ENCODE peak calls at places on chromosome 13, in eight cellular contexts. One of them, this sample, is unnamed.

GRCh38 chr13:25153736-25154135 is 18.4 kb downstream of the AMER2 start:
- DNase-seq in upper lobe of left lung: no peak
- DNase-seq in vagina: no peak
- DNase-seq in breast epithelium: no peak
- DNase-seq in HCT116: no peak
- DNase-seq in suprapubic skin: no peak
- DNase-seq in transverse colon: no peak
- DNase-seq in esophagus muscularis mucosa: no peak
- DNase-seq in this sample: no peak

GRCh38 chr13:43986395-43986794 is 106.7 kb downstream of the LACC1 start:
- DNase-seq in upper lobe of left lung: no peak
- DNase-seq in vagina: no peak
- DNase-seq in breast epithelium: no peak
- DNase-seq in HCT116: no peak
- DNase-seq in suprapubic skin: no peak
- DNase-seq in transverse colon: no peak
- DNase-seq in esophagus muscularis mucosa: peak
- DNase-seq in this sample: no peak

GRCh38 chr13:46526763-46527162 is 26.2 kb upstream of the LRCH1 start:
- DNase-seq in upper lobe of left lung: no peak
- DNase-seq in vagina: no peak
- DNase-seq in breast epithelium: no peak
- DNase-seq in HCT116: no peak
- DNase-seq in suprapubic skin: no peak
- DNase-seq in transverse colon: no peak
- DNase-seq in esophagus muscularis mucosa: no peak
- DNase-seq in this sample: no peak

GRCh38 chr13:45242524-45242923 is 41.7 kb upstream of the KCTD4 start:
- DNase-seq in upper lobe of left lung: no peak
- DNase-seq in vagina: no peak
- DNase-seq in breast epithelium: no peak
- DNase-seq in HCT116: no peak
- DNase-seq in suprapubic skin: no peak
- DNase-seq in transverse colon: no peak
- DNase-seq in esophagus muscularis mucosa: no peak
- DNase-seq in this sample: no peak

GRCh38 chr13:92572190-92572589 is 654.4 kb upstream of the GPC6 start:
- DNase-seq in upper lobe of left lung: no peak
- DNase-seq in vagina: no peak
- DNase-seq in breast epithelium: no peak
- DNase-seq in HCT116: no peak
- DNase-seq in suprapubic skin: no peak
- DNase-seq in transverse colon: no peak
- DNase-seq in esophagus muscularis mucosa: no peak
- DNase-seq in this sample: no peak

GRCh38 chr13:99467764-99468163 is 33.5 kb upstream of the TM9SF2 start:
- DNase-seq in upper lobe of left lung: no peak
- DNase-seq in vagina: no peak
- DNase-seq in breast epithelium: no peak
- DNase-seq in HCT116: no peak
- DNase-seq in suprapubic skin: no peak
- DNase-seq in transverse colon: no peak
- DNase-seq in esophagus muscularis mucosa: no peak
- DNase-seq in this sample: no peak

GRCh38 chr13:24032674-24033073 is 127.8 kb upstream of the SPATA13 start:
- DNase-seq in upper lobe of left lung: no peak
- DNase-seq in vagina: no peak
- DNase-seq in breast epithelium: no peak
- DNase-seq in HCT116: no peak
- DNase-seq in suprapubic skin: no peak
- DNase-seq in transverse colon: no peak
- DNase-seq in esophagus muscularis mucosa: no peak
- DNase-seq in this sample: no peak

GRCh38 chr13:48231948-48232347 is 1.1 kb upstream of the ITM2B start:
- DNase-seq in upper lobe of left lung: no peak
- DNase-seq in vagina: no peak
- DNase-seq in breast epithelium: no peak
- DNase-seq in HCT116: no peak
- DNase-seq in suprapubic skin: no peak
- DNase-seq in transverse colon: no peak
- DNase-seq in esophagus muscularis mucosa: no peak
- DNase-seq in this sample: no peak

GRCh38 chr13:30824651-30825050 is 81.4 kb upstream of the MEDAG start:
- DNase-seq in upper lobe of left lung: no peak
- DNase-seq in vagina: no peak
- DNase-seq in breast epithelium: no peak
- DNase-seq in HCT116: no peak
- DNase-seq in suprapubic skin: no peak
- DNase-seq in transverse colon: no peak
- DNase-seq in esophagus muscularis mucosa: no peak
- DNase-seq in this sample: no peak

GRCh38 chr13:58087566-58087965 is 456.0 kb downstream of the PCDH17 start:
- DNase-seq in upper lobe of left lung: no peak
- DNase-seq in vagina: no peak
- DNase-seq in breast epithelium: no peak
- DNase-seq in HCT116: no peak
- DNase-seq in suprapubic skin: no peak
- DNase-seq in transverse colon: no peak
- DNase-seq in esophagus muscularis mucosa: no peak
- DNase-seq in this sample: no peak

GRCh38 chr13:52158629-52159158 is 703 bp downstream of the NEK3 start:
- DNase-seq in upper lobe of left lung: peak
- DNase-seq in vagina: no peak
- DNase-seq in breast epithelium: no peak
- DNase-seq in HCT116: no peak
- DNase-seq in suprapubic skin: no peak
- DNase-seq in transverse colon: peak
- DNase-seq in esophagus muscularis mucosa: peak
- DNase-seq in this sample: no peak

GRCh38 chr13:67238277-67238859 is 8.2 kb upstream of the PCDH9 start:
- DNase-seq in upper lobe of left lung: no peak
- DNase-seq in vagina: no peak
- DNase-seq in breast epithelium: no peak
- DNase-seq in HCT116: peak
- DNase-seq in suprapubic skin: no peak
- DNase-seq in transverse colon: no peak
- DNase-seq in esophagus muscularis mucosa: no peak
- DNase-seq in this sample: no peak

GRCh38 chr13:114115191-114115671 is 17.2 kb downstream of the RASA3 start:
- DNase-seq in upper lobe of left lung: peak
- DNase-seq in vagina: no peak
- DNase-seq in breast epithelium: peak
- DNase-seq in HCT116: no peak
- DNase-seq in suprapubic skin: peak
- DNase-seq in transverse colon: peak
- DNase-seq in esophagus muscularis mucosa: no peak
- DNase-seq in this sample: no peak

GRCh38 chr13:47845981-47846380 is 155.1 kb downstream of the SUCLA2 start:
- DNase-seq in upper lobe of left lung: no peak
- DNase-seq in vagina: no peak
- DNase-seq in breast epithelium: no peak
- DNase-seq in HCT116: no peak
- DNase-seq in suprapubic skin: no peak
- DNase-seq in transverse colon: no peak
- DNase-seq in esophagus muscularis mucosa: no peak
- DNase-seq in this sample: no peak

GRCh38 chr13:45231722-45232121 is 30.9 kb upstream of the KCTD4 start:
- DNase-seq in upper lobe of left lung: no peak
- DNase-seq in vagina: no peak
- DNase-seq in breast epithelium: no peak
- DNase-seq in HCT116: no peak
- DNase-seq in suprapubic skin: no peak
- DNase-seq in transverse colon: no peak
- DNase-seq in esophagus muscularis mucosa: no peak
- DNase-seq in this sample: peak

GRCh38 chr13:99442273-99442895 is 58.9 kb upstream of the TM9SF2 start:
- DNase-seq in upper lobe of left lung: no peak
- DNase-seq in vagina: no peak
- DNase-seq in breast epithelium: no peak
- DNase-seq in HCT116: peak
- DNase-seq in suprapubic skin: no peak
- DNase-seq in transverse colon: peak
- DNase-seq in esophagus muscularis mucosa: no peak
- DNase-seq in this sample: no peak

GRCh38 chr13:44417446-44417845 is 43.8 kb downstream of the SERP2 start:
- DNase-seq in upper lobe of left lung: no peak
- DNase-seq in vagina: no peak
- DNase-seq in breast epithelium: no peak
- DNase-seq in HCT116: no peak
- DNase-seq in suprapubic skin: no peak
- DNase-seq in transverse colon: no peak
- DNase-seq in esophagus muscularis mucosa: no peak
- DNase-seq in this sample: no peak

GRCh38 chr13:41611385-41611784 is 154.0 kb downstream of the RGCC start:
- DNase-seq in upper lobe of left lung: no peak
- DNase-seq in vagina: no peak
- DNase-seq in breast epithelium: no peak
- DNase-seq in HCT116: no peak
- DNase-seq in suprapubic skin: no peak
- DNase-seq in transverse colon: no peak
- DNase-seq in esophagus muscularis mucosa: no peak
- DNase-seq in this sample: no peak

GRCh38 chr13:79642596-79642995 is 161.6 kb downstream of the NDFIP2 start:
- DNase-seq in upper lobe of left lung: no peak
- DNase-seq in vagina: no peak
- DNase-seq in breast epithelium: no peak
- DNase-seq in HCT116: no peak
- DNase-seq in suprapubic skin: no peak
- DNase-seq in transverse colon: no peak
- DNase-seq in esophagus muscularis mucosa: no peak
- DNase-seq in this sample: no peak

GRCh38 chr13:100381595-100382224 is 206.9 kb downstream of the GGACT start:
- DNase-seq in upper lobe of left lung: no peak
- DNase-seq in vagina: no peak
- DNase-seq in breast epithelium: no peak
- DNase-seq in HCT116: no peak
- DNase-seq in suprapubic skin: no peak
- DNase-seq in transverse colon: no peak
- DNase-seq in esophagus muscularis mucosa: no peak
- DNase-seq in this sample: no peak

DNA sequence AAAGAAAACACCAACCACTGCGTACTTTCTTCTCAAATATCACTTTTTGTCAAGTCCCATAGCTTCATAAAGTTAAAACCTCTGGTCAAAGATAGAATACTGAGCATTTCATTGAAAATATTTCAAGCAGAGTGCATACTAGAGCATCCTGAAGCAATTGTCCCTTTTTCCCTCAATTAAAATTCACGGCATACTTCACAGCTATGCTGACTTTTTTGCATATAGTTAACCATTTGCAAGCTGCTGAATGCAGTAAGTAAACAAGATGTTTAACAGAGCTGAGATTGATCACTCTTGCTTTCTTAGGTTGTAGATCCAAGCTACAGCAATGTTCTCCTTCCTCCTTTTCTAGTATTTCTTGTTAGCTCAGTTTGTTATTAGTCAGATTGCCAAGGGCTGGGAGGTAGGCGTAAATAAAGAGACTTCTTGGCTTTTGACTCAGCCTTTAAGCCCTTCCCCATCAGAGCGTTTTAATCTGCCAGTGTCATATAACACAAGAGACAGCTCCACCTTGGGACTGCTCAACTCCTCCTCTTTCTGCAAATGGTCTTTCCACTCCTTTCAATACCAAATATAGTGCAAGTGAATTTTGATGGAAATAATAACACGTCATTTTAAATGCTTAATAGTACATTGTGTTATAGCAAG is at the start of gene SLITRK6:
- DNase-seq in upper lobe of left lung: no peak
- DNase-seq in vagina: no peak
- DNase-seq in breast epithelium: no peak
- DNase-seq in HCT116: peak
- DNase-seq in suprapubic skin: no peak
- DNase-seq in transverse colon: no peak
- DNase-seq in esophagus muscularis mucosa: no peak
- DNase-seq in this sample: no peak
- TF ChIP-seq POLR2AphosphoS5 in upper lobe of left lung: no peak
- TF ChIP-seq POLR2AphosphoS5 in vagina: peak
- TF ChIP-seq POLR2AphosphoS5 in breast epithelium: no peak
- TF ChIP-seq POLR2AphosphoS5 in HCT116: no peak
- TF ChIP-seq POLR2AphosphoS5 in suprapubic skin: no peak
- TF ChIP-seq POLR2AphosphoS5 in transverse colon: no peak
- TF ChIP-seq POLR2AphosphoS5 in esophagus muscularis mucosa: no peak
- TF ChIP-seq POLR2AphosphoS5 in this sample: no peak

GRCh38 chr13:95485045-95485517 is 67.4 kb upstream of the CLDN10 start:
- DNase-seq in upper lobe of left lung: no peak
- DNase-seq in vagina: no peak
- DNase-seq in breast epithelium: no peak
- DNase-seq in HCT116: no peak
- DNase-seq in suprapubic skin: no peak
- DNase-seq in transverse colon: no peak
- DNase-seq in esophagus muscularis mucosa: no peak
- DNase-seq in this sample: no peak
- TF ChIP-seq POLR2A in upper lobe of left lung: no peak
- TF ChIP-seq POLR2A in vagina: no peak
- TF ChIP-seq POLR2A in breast epithelium: no peak
- TF ChIP-seq POLR2A in HCT116: no peak
- TF ChIP-seq POLR2A in suprapubic skin: no peak
- TF ChIP-seq POLR2A in transverse colon: no peak
- TF ChIP-seq POLR2A in esophagus muscularis mucosa: no peak
- TF ChIP-seq POLR2A in this sample: no peak

GRCh38 chr13:76848596-76848995 is 37.6 kb downstream of the KCTD12 start:
- DNase-seq in upper lobe of left lung: peak
- DNase-seq in vagina: no peak
- DNase-seq in breast epithelium: no peak
- DNase-seq in HCT116: no peak
- DNase-seq in suprapubic skin: peak
- DNase-seq in transverse colon: no peak
- DNase-seq in esophagus muscularis mucosa: no peak
- DNase-seq in this sample: no peak
- TF ChIP-seq POLR2AphosphoS5 in upper lobe of left lung: no peak
- TF ChIP-seq POLR2AphosphoS5 in vagina: no peak
- TF ChIP-seq POLR2AphosphoS5 in breast epithelium: no peak
- TF ChIP-seq POLR2AphosphoS5 in HCT116: no peak
- TF ChIP-seq POLR2AphosphoS5 in suprapubic skin: no peak
- TF ChIP-seq POLR2AphosphoS5 in transverse colon: no peak
- TF ChIP-seq POLR2AphosphoS5 in esophagus muscularis mucosa: no peak
- TF ChIP-seq POLR2AphosphoS5 in this sample: no peak

GRCh38 chr13:33871207-33872004 is 53.5 kb downstream of the RFC3 start:
- DNase-seq in upper lobe of left lung: no peak
- DNase-seq in vagina: no peak
- DNase-seq in breast epithelium: no peak
- DNase-seq in HCT116: no peak
- DNase-seq in suprapubic skin: no peak
- DNase-seq in transverse colon: no peak
- DNase-seq in esophagus muscularis mucosa: no peak
- DNase-seq in this sample: no peak
- TF ChIP-seq POLR2A in upper lobe of left lung: no peak
- TF ChIP-seq POLR2A in vagina: no peak
- TF ChIP-seq POLR2A in breast epithelium: no peak
- TF ChIP-seq POLR2A in HCT116: no peak
- TF ChIP-seq POLR2A in suprapubic skin: no peak
- TF ChIP-seq POLR2A in transverse colon: no peak
- TF ChIP-seq POLR2A in esophagus muscularis mucosa: no peak
- TF ChIP-seq POLR2A in this sample: no peak

This sample was measured in GM12891.